ENCODE peak calls at places on chromosome 12, in six cellular contexts. F is NCI-H146, N is frontal cortex, G is heart right ventricle, R is anterior cingulate cortex, U is HL-60. P is an unnamed sample.

GRCh38 chr12:84842406-84843013 is 70.1 kb downstream of the SLC6A15 start:
- DNase-seq in N (peak), F (peak), R (no peak), G (no peak), U (peak), P (peak)

GRCh38 chr12:124525455-124525854 is 42.0 kb downstream of the NCOR2 start:
- DNase-seq in F (no peak), U (no peak), N (no peak), G (no peak), R (peak), P (no peak)

GRCh38 chr12:5076761-5077160 is 33.1 kb downstream of the KCNA5 start:
- DNase-seq in U (no peak), G (peak), N (no peak), F (no peak), R (no peak), P (no peak)

GRCh38 chr12:113678222-113678621 is 206.6 kb upstream of the LHX5 start:
- DNase-seq in R (no peak), U (no peak), N (no peak), G (no peak), F (no peak), P (no peak)

GRCh38 chr12:23450810-23451209 is 498.7 kb downstream of the SOX5 start:
- DNase-seq in N (no peak), U (no peak), F (no peak), G (no peak), R (no peak), P (no peak)

GRCh38 chr12:57841445-57841844 is 5.1 kb downstream of the CTDSP2 start:
- DNase-seq in F (no peak), R (no peak), N (no peak), G (no peak), U (no peak), P (no peak)

GRCh38 chr12:63420206-63420644 is 248.1 kb downstream of the DPY19L2 start:
- DNase-seq in F (peak), U (peak), N (no peak), R (no peak), G (peak), P (peak)

GRCh38 chr12:65648461-65648860 is 175.8 kb upstream of the HMGA2 start:
- DNase-seq in R (no peak), U (no peak), G (no peak), N (no peak), F (no peak), P (no peak)

GRCh38 chr12:2683283-2684025 is 111.3 kb upstream of the FKBP4 start:
- DNase-seq in U (no peak), F (no peak), G (no peak), R (no peak), N (no peak), P (peak)

GRCh38 chr12:129873458-129873857 is 30.4 kb downstream of the TMEM132D start:
- DNase-seq in R (no peak), F (peak), N (no peak), U (no peak), G (no peak), P (no peak)

GRCh38 chr12:103331643-103332042 is 164.1 kb downstream of the C12orf42 start:
- DNase-seq in N (no peak), U (no peak), G (no peak), R (no peak), F (peak), P (no peak)

GRCh38 chr12:78060186-78060585 is 229.5 kb downstream of the NAV3 start:
- DNase-seq in F (no peak), R (no peak), U (no peak), N (no peak), G (no peak), P (peak)

GRCh38 chr12:85392508-85392907 is 112.5 kb downstream of the ALX1 start:
- DNase-seq in N (no peak), G (no peak), F (no peak), R (no peak), U (no peak), P (no peak)

GRCh38 chr12:29569392-29569791 is 71.9 kb upstream of the OVCH1 start:
- DNase-seq in N (no peak), G (no peak), F (no peak), U (no peak), R (no peak), P (no peak)

GRCh38 chr12:2783936-2784600 is 10.7 kb upstream of the FKBP4 start:
- DNase-seq in U (peak), R (peak), F (peak), G (peak), N (peak), P (peak)

GRCh38 chr12:121628536-121628935 is 2.2 kb downstream of the ORAI1 start:
- DNase-seq in U (peak), N (no peak), F (no peak), G (no peak), R (no peak), P (peak)

GRCh38 chr12:38175538-38175937 is 141.0 kb upstream of the ALG10B start:
- DNase-seq in U (no peak), R (no peak), N (no peak), F (no peak), G (no peak), P (no peak)

GRCh38 chr12:51357374-51358047 is 11.0 kb upstream of the CELA1 start:
- DNase-seq in F (no peak), G (no peak), N (no peak), R (no peak), U (peak), P (no peak)

GRCh38 chr12:112963227-112963861 is 15.0 kb upstream of the OAS2 start:
- DNase-seq in G (no peak), F (no peak), U (no peak), N (no peak), R (no peak), P (no peak)

GRCh38 chr12:100794441-100795192 is at the start of gene ANO4:
- DNase-seq in F (peak), G (no peak), U (no peak), N (no peak), R (peak), P (peak)

GRCh38 chr12:9640024-9640423 is 29.5 kb upstream of the CLEC2D start:
- DNase-seq in N (no peak), R (no peak), G (no peak), F (no peak), U (no peak), P (no peak)

GRCh38 chr12:51752490-51752889 is 96.0 kb downstream of the FIGNL2 start:
- DNase-seq in G (peak), R (peak), U (no peak), F (no peak), N (peak), P (peak)

GRCh38 chr12:26319511-26319910 is 124.1 kb downstream of the SSPN start:
- DNase-seq in F (no peak), G (peak), N (no peak), R (no peak), U (no peak), P (peak)

GRCh38 chr12:269216-269615 is 6.6 kb upstream of the SLC6A13 start:
- DNase-seq in F (no peak), R (no peak), U (no peak), G (no peak), N (no peak), P (no peak)

GRCh38 chr12:40313928-40314327 is 89.1 kb downstream of the LRRK2 start:
- DNase-seq in G (no peak), R (no peak), N (no peak), U (no peak), F (no peak), P (no peak)

GRCh38 chr12:64663019-64663418 is 52.7 kb downstream of the RASSF3 start:
- DNase-seq in R (no peak), G (no peak), U (no peak), F (no peak), N (no peak), P (no peak)

GRCh38 chr12:42798811-42799438 is 209.4 kb upstream of the PRICKLE1 start:
- DNase-seq in F (no peak), N (no peak), G (no peak), R (no peak), U (no peak), P (no peak)

GRCh38 chr12:132003846-132004245 is 54.1 kb downstream of the EP400 start:
- DNase-seq in F (no peak), R (no peak), G (no peak), N (no peak), U (no peak), P (peak)

GRCh38 chr12:107344035-107344808 is 250.9 kb upstream of the CRY1 start:
- DNase-seq in F (no peak), N (no peak), G (no peak), U (no peak), R (no peak), P (no peak)

GRCh38 chr12:123763093-123763492 is 992 bp downstream of the DNAH10 start:
- DNase-seq in U (no peak), G (no peak), F (peak), N (no peak), R (no peak), P (no peak)

GRCh38 chr12:93197067-93197593 is 180.6 kb upstream of the NUDT4 start:
- DNase-seq in F (no peak), R (no peak), N (no peak), U (no peak), G (no peak), P (no peak)

GRCh38 chr12:32025906-32026305 is 66.7 kb downstream of the RESF1 start:
- DNase-seq in G (no peak), N (no peak), U (no peak), F (no peak), R (no peak), P (no peak)

GRCh38 chr12:74890237-74890599 is 319.4 kb downstream of the KCNC2 start:
- DNase-seq in N (no peak), U (no peak), G (no peak), F (no peak), R (peak), P (peak)

GRCh38 chr12:462936-463705 is 3.4 kb downstream of the B4GALNT3 start:
- DNase-seq in G (no peak), N (no peak), F (peak), R (peak), U (no peak), P (no peak)

GRCh38 chr12:124130717-124131670 is 158.0 kb downstream of the ZNF664 start:
- DNase-seq in G (no peak), U (no peak), N (no peak), R (no peak), F (peak), P (peak)

P was measured in mesenchymal stem cell.